ENCODE peak calls at places on chromosome 7, in nine cellular contexts. Q, I, G, Z, S, H, R, P and B are unnamed samples. For H3K36me3, the result is how much of the 10 kb centered on the place peaks cover.

GRCh38 chr7:17681965-17682364 is 258.3 kb downstream of the SNX13 start:
- DNase-seq in S (no peak), Q (peak), G (no peak), R (peak), H (no peak), I (no peak), P (no peak), Z (peak), B (no peak)

GRCh38 chr7:128030263-128030998 is 806 bp downstream of the LRRC4 start:
- DNase-seq in P (no peak), H (no peak), R (no peak), S (no peak), Q (no peak), Z (no peak), I (no peak), G (no peak), B (no peak)

GRCh38 chr7:132865766-132866531 is 215.9 kb downstream of the CHCHD3 start:
- DNase-seq in I (no peak), P (no peak), G (no peak), Q (peak), Z (peak), S (no peak), R (peak), H (no peak), B (no peak)

GRCh38 chr7:106217089-106217542 is 67.7 kb downstream of the NAMPT start:
- DNase-seq in P (peak), Z (peak), H (peak), R (peak), G (peak), I (peak), S (peak), Q (peak), B (no peak)

GRCh38 chr7:44220732-44221131 is 20.0 kb downstream of the YKT6 start:
- DNase-seq in I (no peak), G (no peak), R (no peak), P (no peak), S (peak), Q (no peak), Z (no peak), H (peak), B (no peak)

GRCh38 chr7:158828343-158829020 is 827 bp downstream of the ESYT2 start:
- DNase-seq in I (peak), P (peak), H (peak), S (peak), G (no peak), R (no peak), Q (no peak), Z (peak), B (peak)

GRCh38 chr7:8111282-8111681 is 142.7 kb downstream of the GLCCI1 start:
- DNase-seq in P (no peak), Q (no peak), Z (no peak), H (no peak), R (no peak), S (no peak), G (no peak), I (no peak), B (no peak)

GRCh38 chr7:122887198-122887597 is 938 bp upstream of the CADPS2 start:
- DNase-seq in I (peak), S (peak), G (peak), P (peak), R (peak), H (peak), Z (peak), Q (peak), B (no peak)

GRCh38 chr7:112452102-112452888 is 2.0 kb downstream of the IFRD1 start:
- DNase-seq in I (peak), H (peak), P (peak), Q (peak), S (no peak), G (peak), Z (peak), R (peak), B (no peak)

GRCh38 chr7:152587366-152587765 is 88.6 kb downstream of the XRCC2 start:
- DNase-seq in H (no peak), G (no peak), R (no peak), P (no peak), I (no peak), Z (peak), Q (peak), S (no peak), B (no peak)

GRCh38 chr7:129434846-129435318 is 650 bp downstream of the STRIP2 start:
- DNase-seq in S (no peak), I (no peak), R (no peak), P (no peak), Q (no peak), G (no peak), Z (peak), H (peak), B (no peak)

GRCh38 chr7:22952306-22953011 is 61.5 kb downstream of the HYCC1 start:
- DNase-seq in Q (no peak), I (no peak), H (no peak), R (no peak), P (no peak), S (no peak), Z (no peak), G (no peak), B (no peak)

GRCh38 chr7:101869026-101869900 is 51.8 kb downstream of the CUX1 start:
- DNase-seq in I (no peak), H (no peak), Z (no peak), R (no peak), S (no peak), Q (no peak), G (no peak), P (peak), B (no peak)

GRCh38 chr7:113159746-113160339 is 41.5 kb upstream of the SMIM30 start:
- DNase-seq in P (no peak), I (no peak), S (no peak), G (peak), R (peak), Q (no peak), H (no peak), Z (peak), B (no peak)

DNA sequence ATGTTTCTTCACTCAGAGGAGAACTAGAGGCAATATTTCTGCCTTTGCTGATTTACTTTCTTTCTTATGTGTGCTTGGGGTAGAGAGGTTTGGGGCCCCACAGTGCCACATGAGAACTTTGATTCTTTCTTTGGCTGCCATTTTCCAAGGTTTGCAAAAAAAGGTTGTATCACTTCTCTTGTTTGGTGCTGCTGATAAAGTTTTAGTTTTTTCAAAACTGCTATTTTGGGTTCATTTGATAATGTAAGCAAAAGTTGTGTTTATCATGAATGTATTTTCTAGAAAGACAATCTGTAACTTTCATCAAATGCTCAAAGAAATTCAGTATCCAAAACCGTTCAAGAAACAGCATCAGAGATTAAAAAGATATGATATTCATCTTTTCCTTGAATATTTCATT is 30.6 kb upstream of the PARP12 start:
- DNase-seq in R (no peak), Q (no peak), H (no peak), G (no peak), P (no peak), S (no peak), Z (no peak), I (no peak), B (no peak)
- H3K36me3 ChIP-seq in R (under half), Q (under half), H (under half), G (under half), P (under half), S (half or more), Z (half or more), I (half or more), B (under half)

GRCh38 chr7:74454948-74455804 is 1.5 kb downstream of the GTF2IRD1 start:
- DNase-seq in G (no peak), I (peak), Q (no peak), S (no peak), H (peak), P (peak), R (no peak), Z (peak), B (no peak)
- H3K4me3 ChIP-seq in G (peak), I (peak), Q (peak), S (peak), H (no peak), P (peak), R (peak), Z (peak), B (no peak)

GRCh38 chr7:134298902-134299683 is 17.6 kb downstream of the SLC35B4 start:
- DNase-seq in S (no peak), H (no peak), Z (no peak), G (no peak), I (peak), R (no peak), P (peak), Q (peak), B (no peak)

GRCh38 chr7:134307320-134307719 is 9.4 kb downstream of the SLC35B4 start:
- DNase-seq in I (no peak), G (no peak), P (no peak), R (peak), H (no peak), Z (peak), Q (no peak), S (no peak), B (no peak)

GRCh38 chr7:134297489-134297888 is 19.2 kb downstream of the SLC35B4 start:
- DNase-seq in Q (no peak), I (no peak), Z (no peak), H (no peak), G (no peak), R (no peak), S (no peak), P (no peak), B (no peak)

GRCh38 chr7:134300988-134301387 is 15.7 kb downstream of the SLC35B4 start:
- DNase-seq in S (no peak), Q (no peak), G (no peak), H (no peak), P (no peak), R (no peak), Z (no peak), I (no peak), B (no peak)

DNA sequence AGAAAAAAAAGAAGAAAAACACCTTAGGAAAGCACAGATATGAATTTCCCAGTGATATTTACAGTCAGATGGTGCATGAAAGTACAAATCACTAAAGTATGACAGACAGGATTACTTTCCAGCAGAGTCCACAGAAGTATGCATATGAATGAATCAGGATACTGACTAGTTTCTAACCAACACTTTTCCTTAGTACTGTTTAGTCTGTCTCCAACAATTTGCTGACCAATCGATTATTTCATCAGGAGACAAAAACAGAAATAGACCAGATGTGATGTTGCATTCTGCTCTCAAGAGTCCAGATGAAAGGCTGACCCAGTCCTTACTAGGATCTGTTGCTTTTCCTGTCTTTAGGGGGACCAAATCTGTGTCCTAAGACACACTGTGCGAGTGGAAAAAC is 14.6 kb downstream of the SLC35B4 start:
- DNase-seq in G (no peak), P (no peak), Z (peak), I (no peak), Q (peak), R (no peak), H (no peak), S (no peak), B (no peak)
- H3K36me3 ChIP-seq in G (under half), P (under half), Z (under half), I (under half), Q (under half), R (under half), H (under half), S (under half), B (under half)

GRCh38 chr7:114925443-114925842 is 3.5 kb downstream of the MDFIC start:
- DNase-seq in R (no peak), H (no peak), Z (no peak), G (no peak), Q (no peak), I (no peak), P (no peak), S (no peak), B (no peak)

GRCh38 chr7:114922151-114922651 is 307 bp downstream of the MDFIC start:
- DNase-seq in Z (peak), G (no peak), P (peak), R (peak), Q (no peak), S (peak), H (peak), I (peak), B (peak)

GRCh38 chr7:114922652-114923402 is 933 bp downstream of the MDFIC start:
- DNase-seq in Q (peak), H (peak), G (peak), Z (peak), I (peak), R (peak), S (peak), P (peak), B (peak)

GRCh38 chr7:114923403-114923713 is 1.5 kb downstream of the MDFIC start:
- DNase-seq in R (no peak), S (no peak), G (no peak), Z (no peak), Q (no peak), I (no peak), P (no peak), H (no peak), B (no peak)

GRCh38 chr7:114924066-114924712 is 2.3 kb downstream of the MDFIC start:
- DNase-seq in Z (peak), P (no peak), G (no peak), R (no peak), Q (no peak), I (no peak), S (no peak), H (no peak), B (no peak)
- H3K4me3 ChIP-seq in Z (peak), P (peak), G (no peak), R (peak), Q (peak), I (peak), S (peak), H (no peak), B (peak)